ENCODE peak calls at places on chromosomes 3 and 15, in eight cellular contexts. W is hippocampal formation; C is activated effector memory CD4-positive, alpha-beta T cell treated with Interleukin-2 at 50 U/mL for 16 hours; A is T-helper 17 cell; H is anterior cingulate cortex; Y is mucosa of gallbladder; S is fibroblast of mammary gland; T is Right ventricle myocardium inferior. E is an unnamed sample.

GRCh38 chr3:43389388-43390254 is 103.3 kb downstream of the SNRK start:
- DNase-seq in W (no peak), C (peak), A (no peak), H (no peak), Y (peak), S (peak), T (peak), E (peak)

GRCh38 chr3:74531491-74531890 is 83.0 kb downstream of the CNTN3 start:
- DNase-seq in W (no peak), C (no peak), A (no peak), H (no peak), Y (no peak), S (peak), T (no peak), E (peak)

GRCh38 chr3:27544372-27544865 is 60.2 kb upstream of the SLC4A7 start:
- DNase-seq in W (no peak), C (no peak), A (no peak), H (no peak), Y (no peak), S (peak), T (no peak), E (peak)

GRCh38 chr15:96340611-96341464 is 10.3 kb downstream of the NR2F2 start:
- DNase-seq in W (peak), C (no peak), A (no peak), H (no peak), Y (no peak), S (peak), T (peak), E (peak)

GRCh38 chr3:101725890-101726275 is 1.5 kb downstream of the CEP97 start:
- DNase-seq in W (no peak), C (no peak), A (no peak), H (no peak), Y (no peak), S (no peak), T (no peak), E (no peak)

GRCh38 chr15:69415381-69415780 is 1.2 kb downstream of the KIF23 start:
- DNase-seq in W (no peak), C (no peak), A (no peak), H (no peak), Y (no peak), S (no peak), T (no peak), E (no peak)

GRCh38 chr15:70762469-70763119 is 764 bp downstream of the UACA start:
- DNase-seq in W (no peak), C (no peak), A (no peak), H (no peak), Y (peak), S (peak), T (peak), E (peak)

GRCh38 chr3:149234671-149235245 is 13.1 kb upstream of the CP start:
- DNase-seq in W (no peak), C (no peak), A (no peak), H (no peak), Y (no peak), S (peak), T (no peak), E (no peak)

GRCh38 chr15:73927476-73928240 is 1.4 kb downstream of the LOXL1 start:
- DNase-seq in W (no peak), C (peak), A (peak), H (no peak), Y (peak), S (peak), T (peak), E (peak)

GRCh38 chr3:10273697-10274305 is 18.9 kb downstream of the GHRL start:
- DNase-seq in W (no peak), C (no peak), A (no peak), H (no peak), Y (no peak), S (peak), T (no peak), E (no peak)

GRCh38 chr15:60970246-60971170 is 258.6 kb downstream of the RORA start:
- DNase-seq in W (no peak), C (no peak), A (no peak), H (no peak), Y (no peak), S (peak), T (no peak), E (peak)

GRCh38 chr3:42735021-42735420 is 32.4 kb upstream of the HHATL start:
- DNase-seq in W (no peak), C (no peak), A (no peak), H (no peak), Y (no peak), S (no peak), T (no peak), E (no peak)

GRCh38 chr3:132245547-132245946 is 71.7 kb upstream of the ACP3 start:
- DNase-seq in W (no peak), C (no peak), A (no peak), H (no peak), Y (no peak), S (peak), T (no peak), E (no peak)

GRCh38 chr3:146308222-146308621 is 57.3 kb upstream of the PLSCR4 start:
- DNase-seq in W (no peak), C (no peak), A (no peak), H (no peak), Y (no peak), S (peak), T (no peak), E (peak)

GRCh38 chr3:53938645-53939044 is 47.0 kb upstream of the SELENOK start:
- DNase-seq in W (peak), C (no peak), A (no peak), H (peak), Y (peak), S (peak), T (no peak), E (peak)

GRCh38 chr15:51234181-51234927 is 104.0 kb downstream of the CYP19A1 start:
- DNase-seq in W (no peak), C (no peak), A (no peak), H (no peak), Y (no peak), S (peak), T (no peak), E (no peak)

GRCh38 chr15:87944051-87944450 is 312.5 kb downstream of the NTRK3 start:
- DNase-seq in W (no peak), C (no peak), A (no peak), H (no peak), Y (no peak), S (peak), T (no peak), E (no peak)

GRCh38 chr3:177816667-177817208 is 619.5 kb upstream of the TBL1XR1 start:
- DNase-seq in W (no peak), C (no peak), A (no peak), H (no peak), Y (peak), S (peak), T (no peak), E (peak)

GRCh38 chr15:68852466-68852865 is 31.8 kb upstream of the ANP32A start:
- DNase-seq in W (no peak), C (no peak), A (no peak), H (no peak), Y (no peak), S (no peak), T (no peak), E (no peak)

GRCh38 chr15:31049122-31049521 is 52.4 kb downstream of the TRPM1 start:
- DNase-seq in W (no peak), C (no peak), A (no peak), H (no peak), Y (no peak), S (no peak), T (peak), E (no peak)

GRCh38 chr15:75675579-75676404 is 28.1 kb downstream of the SNX33 start:
- DNase-seq in W (no peak), C (no peak), A (no peak), H (no peak), Y (no peak), S (no peak), T (no peak), E (no peak)

GRCh38 chr3:15505412-15506165 is 15.9 kb downstream of the COLQ start:
- DNase-seq in W (no peak), C (no peak), A (no peak), H (no peak), Y (no peak), S (no peak), T (no peak), E (no peak)

GRCh38 chr15:67090297-67091072 is 25.1 kb downstream of the SMAD3 start:
- DNase-seq in W (no peak), C (no peak), A (no peak), H (no peak), Y (no peak), S (peak), T (no peak), E (peak)

GRCh38 chr3:32495609-32496008 is 7.0 kb downstream of the CMTM6 start:
- DNase-seq in W (no peak), C (no peak), A (no peak), H (no peak), Y (no peak), S (no peak), T (no peak), E (no peak)

GRCh38 chr3:42752961-42753360 is 20.1 kb downstream of the CCDC13 start:
- DNase-seq in W (no peak), C (no peak), A (no peak), H (no peak), Y (no peak), S (no peak), T (no peak), E (no peak)

GRCh38 chr3:133851266-133851906 is 44.3 kb downstream of the RAB6B start:
- DNase-seq in W (no peak), C (no peak), A (no peak), H (no peak), Y (no peak), S (no peak), T (no peak), E (no peak)

GRCh38 chr3:14223595-14223994 is 45.0 kb downstream of the LSM3 start:
- DNase-seq in W (no peak), C (no peak), A (no peak), H (no peak), Y (no peak), S (no peak), T (no peak), E (no peak)

GRCh38 chr3:116037954-116038911 is 407.1 kb downstream of the LSAMP start:
- DNase-seq in W (no peak), C (no peak), A (no peak), H (no peak), Y (no peak), S (peak), T (no peak), E (peak)

GRCh38 chr3:23809294-23809693 is 3.5 kb downstream of the UBE2E1 start:
- DNase-seq in W (no peak), C (no peak), A (no peak), H (no peak), Y (no peak), S (no peak), T (no peak), E (no peak)

GRCh38 chr15:83422090-83422489 is 25.1 kb upstream of the SH3GL3 start:
- DNase-seq in W (no peak), C (no peak), A (no peak), H (no peak), Y (no peak), S (no peak), T (no peak), E (no peak)

GRCh38 chr3:118628704-118629341 is 405.8 kb downstream of the IGSF11 start:
- DNase-seq in W (peak), C (no peak), A (no peak), H (peak), Y (peak), S (peak), T (no peak), E (peak)

E was measured in LHCN-M2.